ENCODE peak calls at places on chromosomes 13 and 19, in seven cellular contexts. Z, H, O, R, F, Y and W are unnamed samples.
A peak's percentile ranks its signal among the peaks of the same experiment; 100 is the strongest.

GRCh38 chr13:113457510-113457909 is 4.2 kb upstream of the ADPRHL1 start:
- DNase-seq in H (no peak), O (no peak), R (no peak), Z (no peak), F (no peak), Y (peak; percentile 41), W (no peak)

GRCh38 chr19:42595550-42596172 is 937 bp upstream of the CEACAM8 start:
- DNase-seq in F (no peak), Y (no peak), O (no peak), Z (no peak), H (no peak), R (no peak), W (no peak)

GRCh38 chr13:55577082-55577846 is 1563.5 kb upstream of the PRR20A start:
- DNase-seq in Z (no peak), O (no peak), F (no peak), R (no peak), Y (peak; percentile 15), H (no peak), W (peak; percentile 3)

GRCh38 chr13:43573361-43573740 is 213.4 kb downstream of the ENOX1 start:
- DNase-seq in Y (peak; percentile 31), H (no peak), F (peak; percentile 63), Z (no peak), R (no peak), O (no peak), W (no peak)

GRCh38 chr19:2775556-2776430 is 7.3 kb downstream of the SGTA start:
- DNase-seq in H (no peak), O (peak; percentile 35), Y (no peak), Z (no peak), R (no peak), F (no peak), W (no peak)

GRCh38 chr19:46515879-46516350 is 20.2 kb upstream of the PNMA8B start:
- DNase-seq in O (peak; percentile 74), R (peak; percentile 68), Y (peak; percentile 80), H (no peak), Z (peak; percentile 77), F (peak; percentile 59), W (peak; percentile 57)

GRCh38 chr19:29845576-29846176 is 33.9 kb downstream of the CCNE1 start:
- DNase-seq in O (peak; percentile 71), H (no peak), Y (peak; percentile 50), R (peak; percentile 10), F (no peak), Z (peak; percentile 63), W (peak; percentile 38)

GRCh38 chr13:32726374-32727037 is 140.3 kb downstream of the PDS5B start:
- DNase-seq in Z (no peak), R (no peak), Y (no peak), O (peak; percentile 26), H (no peak), F (no peak), W (no peak)

GRCh38 chr19:4181053-4181508 is 1.3 kb downstream of the SIRT6 start:
- DNase-seq in Z (no peak), O (peak; percentile 26), R (peak; percentile 30), H (no peak), Y (no peak), F (no peak), W (no peak)

GRCh38 chr19:35346193-35347052 is 1.3 kb upstream of the FFAR1 start:
- DNase-seq in Y (no peak), H (no peak), Z (no peak), F (no peak), O (no peak), R (peak; percentile 66), W (no peak)

GRCh38 chr13:113544896-113545295 is 39.7 kb upstream of the TFDP1 start:
- DNase-seq in Y (no peak), H (no peak), F (no peak), Z (no peak), R (no peak), O (no peak), W (no peak)

GRCh38 chr13:111943229-111943795 is 123.6 kb upstream of the SOX1 start:
- DNase-seq in F (no peak), O (no peak), R (no peak), Z (no peak), H (no peak), Y (no peak), W (no peak)

GRCh38 chr19:50565984-50566903 is 2.0 kb downstream of the LRRC4B start:
- DNase-seq in F (no peak), R (no peak), H (no peak), Y (peak; percentile 85), Z (no peak), O (no peak), W (peak; percentile 74)

GRCh38 chr19:48121909-48122371 is 11.3 kb upstream of the PLA2G4C start:
- DNase-seq in F (peak; percentile 65), Z (no peak), Y (no peak), R (no peak), H (no peak), O (no peak), W (no peak)

GRCh38 chr19:49338691-49339363 is 3.6 kb downstream of the CD37 start:
- DNase-seq in H (no peak), Z (peak; percentile 68), F (peak; percentile 94), Y (peak; percentile 99), R (peak; percentile 94), O (peak; percentile 55), W (peak; percentile 98)

GRCh38 chr19:34336781-34337271 is 28.2 kb upstream of the GPI start:
- DNase-seq in Z (peak; percentile 52), H (peak; percentile 8), R (peak; percentile 75), O (peak; percentile 70), Y (peak; percentile 76), F (peak; percentile 32), W (peak; percentile 56)

GRCh38 chr19:50008532-50008931 is 16.6 kb downstream of the VRK3 start:
- DNase-seq in F (no peak), O (peak; percentile 31), Y (peak; percentile 90), H (no peak), R (no peak), Z (no peak), W (peak; percentile 50)

GRCh38 chr13:24005711-24006281 is 108.5 kb upstream of the C1QTNF9B start:
- DNase-seq in H (no peak), R (no peak), F (no peak), O (no peak), Y (no peak), Z (no peak), W (no peak)

GRCh38 chr13:100880166-100880565 is 205.6 kb upstream of the TMTC4 start:
- DNase-seq in H (no peak), Y (no peak), O (no peak), F (no peak), Z (no peak), R (no peak), W (no peak)

GRCh38 chr19:37317403-37318209 is 53.3 kb upstream of the ZNF527 start:
- DNase-seq in Z (peak; percentile 91), O (peak; percentile 99), R (peak; percentile 97), H (peak; percentile 94), F (peak; percentile 89), Y (peak; percentile 98), W (peak; percentile 97)

DNA sequence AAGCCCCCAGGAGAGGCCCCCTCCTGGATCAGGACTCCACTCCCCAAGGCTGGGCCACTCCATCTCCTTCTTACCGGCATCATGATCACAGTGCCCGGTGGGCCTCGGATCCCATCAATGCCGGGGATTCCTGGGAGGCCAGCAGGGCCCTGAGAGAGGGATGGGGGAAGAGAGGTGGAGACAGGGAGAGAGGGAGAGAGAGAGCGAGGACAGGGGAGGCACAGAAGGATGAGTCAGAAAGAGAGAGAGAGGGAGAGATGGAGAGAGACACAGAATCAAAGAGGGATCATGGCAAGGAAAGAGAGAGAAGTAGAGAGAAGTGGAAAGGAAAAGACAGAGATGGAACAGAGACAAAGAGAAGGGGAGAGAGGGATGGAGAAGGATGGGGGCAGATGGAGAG is 13.8 kb downstream of the COL5A3 start:
- DNase-seq in H (no peak), O (peak; percentile 40), F (no peak), Y (no peak), R (no peak), Z (no peak), W (no peak)
- TF ChIP-seq EZH2phosphoT487 in H (no peak), O (no peak), F (no peak), Y (no peak), R (no peak), Z (no peak), W (no peak)

GRCh38 chr19:11324079-11324661 is 15.3 kb downstream of the RAB3D start:
- DNase-seq in Z (peak; percentile 91), Y (no peak), R (peak; percentile 31), F (peak; percentile 57), O (peak; percentile 95), H (no peak), W (no peak)

GRCh38 chr19:11323601-11324078 is 15.8 kb downstream of the RAB3D start:
- DNase-seq in R (no peak), F (no peak), Y (peak; percentile 57), O (no peak), Z (peak; percentile 37), H (no peak), W (no peak)

GRCh38 chr19:11322269-11323024 is 17.0 kb downstream of the RAB3D start:
- DNase-seq in R (no peak), O (no peak), H (no peak), Z (no peak), F (no peak), Y (no peak), W (no peak)

GRCh38 chr19:11325544-11325943 is 13.9 kb downstream of the RAB3D start:
- DNase-seq in H (no peak), Z (no peak), R (no peak), Y (no peak), F (no peak), O (no peak), W (no peak)

DNA sequence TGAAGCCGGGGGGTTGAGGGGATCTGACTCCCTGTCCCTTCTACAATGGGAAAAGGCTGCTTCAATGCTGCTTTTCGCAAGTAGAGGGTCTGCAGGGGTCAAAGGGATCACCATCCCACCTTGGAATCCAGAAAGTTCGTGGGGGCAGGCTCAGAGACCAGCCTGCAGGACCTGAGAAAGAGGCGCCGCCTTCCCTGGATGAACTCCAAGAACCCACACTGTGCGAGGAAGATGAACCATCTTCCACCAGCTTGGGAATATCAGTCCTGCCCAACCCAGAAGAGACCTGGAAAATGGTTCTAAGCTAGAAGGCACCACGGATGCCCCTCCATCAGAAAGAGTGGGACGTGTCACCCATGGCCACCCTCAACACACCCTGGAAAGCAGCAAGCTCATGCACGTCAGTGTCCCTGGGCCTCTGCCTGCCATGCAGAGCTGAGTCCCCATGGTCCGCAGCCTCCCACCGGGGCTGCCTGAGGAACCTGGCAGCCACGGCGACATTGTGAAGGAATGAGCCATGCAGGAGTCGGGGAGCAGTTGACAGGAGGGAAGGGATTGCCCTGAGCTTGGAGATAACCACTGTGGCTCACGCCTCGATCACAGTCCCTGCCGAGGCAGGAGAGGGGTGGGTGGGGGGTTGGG is 14.6 kb downstream of the RAB3D start:
- DNase-seq in O (no peak), R (no peak), Z (peak; percentile 19), Y (no peak), F (no peak), H (no peak), W (no peak)
- H3K4me3 ChIP-seq in O (no peak overlapping the region), R (no peak overlapping the region), Z (no peak overlapping the region), Y (no peak overlapping the region), F (no peak overlapping the region), H (no peak overlapping the region), W (no peak overlapping the region)

DNA sequence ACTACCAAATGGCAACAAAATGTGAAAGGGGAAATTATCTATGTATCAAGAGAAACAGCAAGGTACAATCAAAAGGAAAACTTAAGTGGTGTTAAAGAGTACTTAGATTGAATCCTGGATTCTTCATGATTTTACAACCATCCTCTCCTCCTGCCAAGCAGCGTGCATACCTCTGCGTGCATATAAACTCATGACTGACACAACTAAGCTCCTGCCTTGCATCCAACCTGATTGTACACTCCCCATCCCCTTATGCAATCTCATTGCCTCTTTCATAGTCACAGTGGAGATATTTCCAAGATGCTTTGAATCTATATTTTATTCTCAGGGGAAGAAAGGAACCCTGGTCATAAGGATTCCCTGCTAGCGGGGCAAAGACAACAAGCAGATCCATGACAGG is 499.9 kb downstream of the KCTD12 start:
- DNase-seq in Y (no peak), Z (no peak), R (no peak), O (no peak), H (no peak), F (no peak), W (no peak)
- TF ChIP-seq EZH2phosphoT487 in Y (no peak), Z (no peak), R (no peak), O (no peak), H (no peak), F (no peak), W (no peak)

GRCh38 chr13:78410164-78410563 is 193.2 kb downstream of the POU4F1 start:
- DNase-seq in H (no peak), Y (no peak), O (no peak), Z (no peak), F (no peak), R (no peak), W (no peak)
- H3K4me3 ChIP-seq in H (no peak overlapping the region), Y (no peak overlapping the region), O (no peak overlapping the region), Z (no peak overlapping the region), F (no peak overlapping the region), R (no peak overlapping the region), W (no peak overlapping the region)